ENCODE peak calls at places on chromosome X, in five cellular contexts. One of them, this sample, is unnamed.

GRCh38 chrX:14528629-14529287 is 578 bp upstream of the GLRA2 start:
- DNase-seq in AG09309: peak
- DNase-seq in CD4-positive, alpha-beta T cell: peak
- DNase-seq in astrocyte: no peak
- DNase-seq in lower leg skin: peak
- DNase-seq in this sample: peak

GRCh38 chrX:118968031-118968430 is 6.4 kb upstream of the LONRF3 start:
- DNase-seq in AG09309: no peak
- DNase-seq in astrocyte: no peak
- DNase-seq in lower leg skin: no peak
- DNase-seq in CD4-positive, alpha-beta T cell: no peak
- DNase-seq in this sample: no peak

GRCh38 chrX:319579-320125 is 1.1 kb upstream of the GTPBP6 start:
- DNase-seq in AG09309: no peak
- DNase-seq in lower leg skin: no peak
- DNase-seq in astrocyte: no peak
- DNase-seq in CD4-positive, alpha-beta T cell: peak
- DNase-seq in this sample: no peak

GRCh38 chrX:130878350-130879341 is 24.4 kb downstream of the ENOX2 start:
- DNase-seq in lower leg skin: no peak
- DNase-seq in CD4-positive, alpha-beta T cell: no peak
- DNase-seq in astrocyte: peak
- DNase-seq in AG09309: peak
- DNase-seq in this sample: no peak

GRCh38 chrX:56763556-56764152 is 34.6 kb downstream of the NBDY start:
- DNase-seq in astrocyte: peak
- DNase-seq in CD4-positive, alpha-beta T cell: no peak
- DNase-seq in lower leg skin: no peak
- DNase-seq in AG09309: no peak
- DNase-seq in this sample: no peak

GRCh38 chrX:1598021-1598875 is 6.8 kb downstream of the AKAP17A start:
- DNase-seq in AG09309: no peak
- DNase-seq in lower leg skin: no peak
- DNase-seq in astrocyte: no peak
- DNase-seq in CD4-positive, alpha-beta T cell: no peak
- DNase-seq in this sample: no peak

GRCh38 chrX:110428144-110428543 is 69.5 kb downstream of the RTL9 start:
- DNase-seq in CD4-positive, alpha-beta T cell: no peak
- DNase-seq in astrocyte: peak
- DNase-seq in AG09309: no peak
- DNase-seq in lower leg skin: no peak
- DNase-seq in this sample: no peak

GRCh38 chrX:26848511-26848910 is 614.6 kb downstream of the PPP4R3C start:
- DNase-seq in CD4-positive, alpha-beta T cell: no peak
- DNase-seq in lower leg skin: no peak
- DNase-seq in AG09309: no peak
- DNase-seq in astrocyte: peak
- DNase-seq in this sample: no peak

GRCh38 chrX:10106801-10107200 is 50.0 kb upstream of the CLCN4 start:
- DNase-seq in lower leg skin: no peak
- DNase-seq in astrocyte: no peak
- DNase-seq in CD4-positive, alpha-beta T cell: peak
- DNase-seq in AG09309: no peak
- DNase-seq in this sample: no peak

GRCh38 chrX:12447448-12448154 is 309.3 kb downstream of the FRMPD4 start:
- DNase-seq in CD4-positive, alpha-beta T cell: no peak
- DNase-seq in lower leg skin: no peak
- DNase-seq in astrocyte: peak
- DNase-seq in AG09309: peak
- DNase-seq in this sample: no peak

GRCh38 chrX:153981771-153982533 is 9.4 kb downstream of the TMEM187 start:
- DNase-seq in CD4-positive, alpha-beta T cell: peak
- DNase-seq in AG09309: no peak
- DNase-seq in astrocyte: no peak
- DNase-seq in lower leg skin: peak
- DNase-seq in this sample: no peak

GRCh38 chrX:42686296-42686695 is 91.7 kb downstream of the PPP1R2C start:
- DNase-seq in AG09309: no peak
- DNase-seq in astrocyte: no peak
- DNase-seq in CD4-positive, alpha-beta T cell: no peak
- DNase-seq in lower leg skin: no peak
- DNase-seq in this sample: no peak

GRCh38 chrX:42678133-42678532 is 99.8 kb downstream of the PPP1R2C start:
- DNase-seq in astrocyte: no peak
- DNase-seq in CD4-positive, alpha-beta T cell: no peak
- DNase-seq in lower leg skin: no peak
- DNase-seq in AG09309: no peak
- DNase-seq in this sample: no peak

GRCh38 chrX:42684062-42684461 is 93.9 kb downstream of the PPP1R2C start:
- DNase-seq in AG09309: no peak
- DNase-seq in lower leg skin: no peak
- DNase-seq in astrocyte: no peak
- DNase-seq in CD4-positive, alpha-beta T cell: no peak
- DNase-seq in this sample: no peak

GRCh38 chrX:42680651-42681050 is 97.3 kb downstream of the PPP1R2C start:
- DNase-seq in AG09309: no peak
- DNase-seq in lower leg skin: no peak
- DNase-seq in CD4-positive, alpha-beta T cell: no peak
- DNase-seq in astrocyte: peak
- DNase-seq in this sample: no peak
- TF ChIP-seq CTCF in AG09309: peak
- TF ChIP-seq CTCF in lower leg skin: no peak
- TF ChIP-seq CTCF in CD4-positive, alpha-beta T cell: no peak
- TF ChIP-seq CTCF in astrocyte: no peak
- TF ChIP-seq CTCF in this sample: no peak

GRCh38 chrX:30144221-30144620 is 71.1 kb upstream of the MAGEB2 start:
- DNase-seq in astrocyte: no peak
- DNase-seq in AG09309: no peak
- DNase-seq in lower leg skin: no peak
- DNase-seq in CD4-positive, alpha-beta T cell: no peak
- DNase-seq in this sample: no peak

GRCh38 chrX:30144971-30145731 is 70.2 kb upstream of the MAGEB2 start:
- DNase-seq in lower leg skin: no peak
- DNase-seq in AG09309: no peak
- DNase-seq in astrocyte: no peak
- DNase-seq in CD4-positive, alpha-beta T cell: no peak
- DNase-seq in this sample: no peak

DNA sequence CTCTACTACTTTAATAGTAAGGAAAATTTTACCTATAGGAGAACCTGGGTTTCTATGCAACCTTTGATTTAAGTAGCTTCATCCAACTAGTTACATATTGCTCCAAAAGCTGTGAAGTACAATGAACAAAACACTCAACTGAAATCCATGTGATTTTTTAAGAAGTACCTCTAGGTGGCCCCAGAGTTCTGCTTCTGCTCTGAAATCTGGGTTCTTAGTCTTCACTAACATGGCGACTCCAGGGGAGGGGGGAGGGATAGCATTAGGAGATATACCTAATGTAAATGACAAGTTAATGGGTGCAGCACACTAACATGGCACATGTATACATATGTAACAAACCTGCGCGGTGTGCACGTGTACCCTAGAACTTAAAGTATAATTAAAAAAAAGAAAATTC is 73.4 kb upstream of the MAGEB2 start:
- DNase-seq in AG09309: no peak
- DNase-seq in astrocyte: peak
- DNase-seq in CD4-positive, alpha-beta T cell: no peak
- DNase-seq in lower leg skin: no peak
- DNase-seq in this sample: no peak
- TF ChIP-seq CTCF in AG09309: peak
- TF ChIP-seq CTCF in astrocyte: peak
- TF ChIP-seq CTCF in CD4-positive, alpha-beta T cell: no peak
- TF ChIP-seq CTCF in lower leg skin: no peak
- TF ChIP-seq CTCF in this sample: peak

DNA sequence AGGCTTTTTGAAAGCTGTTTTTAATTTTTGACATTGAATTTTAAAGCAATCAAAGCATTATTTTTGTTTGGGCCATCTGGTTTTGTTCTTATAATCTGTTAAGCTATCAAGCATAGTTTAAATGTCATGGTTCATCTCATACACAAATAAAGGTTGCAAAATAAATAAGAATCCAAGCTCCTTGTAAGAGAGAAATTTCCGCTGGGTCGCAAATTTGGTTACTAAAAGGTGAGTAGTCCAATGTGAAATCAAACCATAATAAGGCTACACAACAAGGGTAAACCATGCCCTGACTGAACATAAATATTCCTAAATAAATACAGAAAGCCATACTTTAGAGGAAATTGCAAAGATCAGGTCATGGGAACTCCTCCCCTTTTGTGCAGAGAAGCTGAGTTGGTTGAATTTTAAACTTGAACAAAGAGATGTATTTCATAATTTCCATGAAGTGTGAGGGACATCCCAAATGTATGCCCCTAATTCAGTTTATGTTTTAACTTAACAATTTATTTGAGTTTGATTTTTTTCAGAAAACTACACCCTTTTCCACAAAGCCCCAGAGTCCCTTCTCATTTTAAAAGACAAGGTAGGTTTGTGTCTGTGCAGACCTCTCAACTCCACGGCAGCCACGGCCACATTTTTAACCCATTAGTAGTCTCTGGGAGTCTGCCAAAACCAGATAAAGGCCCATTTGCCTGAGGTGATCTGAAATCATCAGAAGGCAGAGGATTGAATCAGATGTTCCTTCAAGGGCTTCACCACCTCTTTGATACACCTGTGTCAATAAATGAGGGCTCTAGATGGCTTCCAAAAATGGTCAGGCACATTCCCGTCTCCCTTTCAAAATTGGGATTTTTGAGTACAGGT is 85.2 kb downstream of the PLAC1 start:
- DNase-seq in CD4-positive, alpha-beta T cell: no peak
- DNase-seq in lower leg skin: no peak
- DNase-seq in AG09309: no peak
- DNase-seq in astrocyte: peak
- DNase-seq in this sample: no peak
- TF ChIP-seq CTCF in CD4-positive, alpha-beta T cell: no peak
- TF ChIP-seq CTCF in lower leg skin: no peak
- TF ChIP-seq CTCF in AG09309: no peak
- TF ChIP-seq CTCF in astrocyte: no peak
- TF ChIP-seq CTCF in this sample: no peak

GRCh38 chrX:135923353-135923752 is 29.8 kb downstream of the SAGE1 start:
- DNase-seq in astrocyte: no peak
- DNase-seq in AG09309: no peak
- DNase-seq in lower leg skin: no peak
- DNase-seq in CD4-positive, alpha-beta T cell: no peak
- DNase-seq in this sample: no peak
- TF ChIP-seq CTCF in astrocyte: no peak
- TF ChIP-seq CTCF in AG09309: peak
- TF ChIP-seq CTCF in lower leg skin: no peak
- TF ChIP-seq CTCF in CD4-positive, alpha-beta T cell: no peak
- TF ChIP-seq CTCF in this sample: no peak

This sample was measured in progenitor cell of endocrine pancreas.